ENCODE peak calls at places on chromosome 17, in nine cellular contexts. V is HCT116, G is HepG2, I is gastrocnemius medialis, P is right lobe of liver, O is A549, U is heart left ventricle, J is GM12878, S is body of pancreas. T is an unnamed sample.

GRCh38 chr17:71631483-71631882 is 489.3 kb upstream of the SOX9 start:
- ATAC-seq in P (no peak), S (no peak), V (peak; percentile 17), U (no peak), O (no peak), I (no peak), G (no peak), J (no peak), T (no peak)

GRCh38 chr17:27665549-27665948 is 34.6 kb downstream of the LGALS9 start:
- ATAC-seq in U (no peak), J (no peak), S (no peak), I (no peak), G (no peak), V (no peak), O (no peak), P (no peak), T (no peak)

GRCh38 chr17:74639704-74640142 is 16.2 kb upstream of the CD300E start:
- ATAC-seq in V (no peak), U (peak; percentile 28), S (no peak), P (peak; percentile 20), J (peak; percentile 58), I (no peak), O (no peak), G (no peak), T (no peak)

GRCh38 chr17:29216856-29217255 is 29.8 kb upstream of the CRYBA1 start:
- ATAC-seq in V (no peak), G (no peak), J (no peak), P (no peak), S (no peak), I (no peak), O (no peak), U (no peak), T (no peak)

GRCh38 chr17:37138726-37139125 is 190.0 kb downstream of the AATF start:
- ATAC-seq in U (no peak), J (no peak), V (no peak), G (no peak), S (no peak), I (peak; percentile 36), P (no peak), O (no peak), T (no peak)

GRCh38 chr17:49700956-49701355 is 6.8 kb downstream of the SLC35B1 start:
- ATAC-seq in J (no peak), G (no peak), P (no peak), O (no peak), V (no peak), U (no peak), S (no peak), I (no peak), T (no peak)

GRCh38 chr17:16418684-16419066 is 3.3 kb downstream of the TRPV2 start:
- ATAC-seq in U (no peak), P (no peak), V (peak; percentile 1), G (no peak), I (no peak), J (peak; percentile 2), S (no peak), O (peak; percentile 3), T (no peak)

GRCh38 chr17:82985973-82986372 is 93.4 kb upstream of the METRNL start:
- ATAC-seq in S (peak; percentile 74), O (no peak), V (no peak), U (no peak), J (peak; percentile 59), I (no peak), G (peak; percentile 41), P (peak; percentile 48), T (no peak)

GRCh38 chr17:33200587-33200986 is 92.5 kb downstream of the ASIC2 start:
- ATAC-seq in J (no peak), V (peak; percentile 55), O (peak; percentile 91), I (no peak), P (no peak), U (no peak), S (no peak), G (no peak), T (no peak)

GRCh38 chr17:9905902-9906301 is 831 bp upstream of the RCVRN start:
- ATAC-seq in U (peak; percentile 51), G (peak; percentile 42), J (peak; percentile 76), P (no peak), V (peak; percentile 90), S (no peak), I (no peak), O (peak; percentile 71), T (no peak)

GRCh38 chr17:69608808-69609494 is 194.5 kb downstream of the MAP2K6 start:
- ATAC-seq in G (no peak), V (no peak), P (no peak), J (no peak), I (peak; percentile 76), U (peak; percentile 65), S (peak; percentile 47), O (peak; percentile 86), T (peak; percentile 77)

GRCh38 chr17:47847341-47848197 is 3.4 kb downstream of the SP6 start:
- ATAC-seq in U (no peak), V (no peak), P (no peak), G (no peak), J (no peak), S (no peak), O (no peak), I (no peak), T (no peak)

GRCh38 chr17:56781944-56782737 is 51.6 kb downstream of the C17orf67 start:
- ATAC-seq in J (no peak), G (no peak), I (peak; percentile 65), U (no peak), V (no peak), O (no peak), S (no peak), P (no peak), T (no peak)

GRCh38 chr17:14552311-14552710 is 251.4 kb downstream of the HS3ST3B1 start:
- ATAC-seq in J (no peak), V (no peak), S (no peak), P (no peak), O (no peak), U (no peak), I (no peak), G (no peak), T (no peak)

GRCh38 chr17:8944748-8945147 is 20.8 kb downstream of the PIK3R5 start:
- ATAC-seq in P (peak; percentile 40), U (no peak), I (no peak), O (no peak), J (no peak), V (no peak), S (no peak), G (no peak), T (no peak)

GRCh38 chr17:44451016-44451415 is 52.2 kb downstream of the GPATCH8 start:
- ATAC-seq in S (no peak), V (no peak), U (no peak), J (no peak), P (no peak), O (no peak), I (no peak), G (no peak), T (no peak)

GRCh38 chr17:67376509-67376891 is 581 bp upstream of the PITPNC1 start:
- ATAC-seq in I (no peak), J (no peak), S (no peak), U (peak; percentile 3), V (no peak), P (no peak), O (peak; percentile 1), G (peak; percentile 6), T (peak; percentile 4)

GRCh38 chr17:67377727-67378443 is 804 bp downstream of the PITPNC1 start:
- ATAC-seq in P (peak; percentile 19), O (peak; percentile 60), S (peak; percentile 45), J (peak; percentile 35), V (peak; percentile 21), U (peak; percentile 40), I (peak; percentile 39), G (peak; percentile 68), T (peak; percentile 24)

GRCh38 chr17:67376892-67377726 is at the start of gene PITPNC1:
- ATAC-seq in G (peak; percentile 76), P (peak; percentile 81), V (peak; percentile 67), U (peak; percentile 81), S (peak; percentile 83), I (peak; percentile 18), O (peak; percentile 83), J (peak; percentile 84), T (peak; percentile 86)

GRCh38 chr17:67379251-67379630 is 2.2 kb downstream of the PITPNC1 start:
- ATAC-seq in O (no peak), G (no peak), U (no peak), J (no peak), P (no peak), I (no peak), V (no peak), S (no peak), T (no peak)

GRCh38 chr17:67378444-67379250 is 1.6 kb downstream of the PITPNC1 start:
- ATAC-seq in J (peak; percentile 56), I (peak; percentile 89), S (peak; percentile 55), G (peak; percentile 62), O (peak; percentile 62), U (peak; percentile 67), V (peak; percentile 51), P (peak; percentile 55), T (peak; percentile 66)
- TF ChIP-seq POLR2A in J (peak; percentile 79), I (peak; percentile 82), S (peak; percentile 87), G (no peak), O (no peak), U (no peak), V (no peak), P (peak; percentile 74), T (peak; percentile 46)

GRCh38 chr17:7222972-7223292 is 3.2 kb downstream of the ACADVL start:
- ATAC-seq in V (no peak), I (no peak), P (no peak), G (no peak), S (no peak), O (no peak), J (no peak), U (no peak), T (no peak)
- TF ChIP-seq POLR2A in V (no peak), I (no peak), P (peak; percentile 9), G (peak; percentile 46), S (no peak), O (peak; percentile 11), J (no peak), U (no peak), T (no peak)

DNA sequence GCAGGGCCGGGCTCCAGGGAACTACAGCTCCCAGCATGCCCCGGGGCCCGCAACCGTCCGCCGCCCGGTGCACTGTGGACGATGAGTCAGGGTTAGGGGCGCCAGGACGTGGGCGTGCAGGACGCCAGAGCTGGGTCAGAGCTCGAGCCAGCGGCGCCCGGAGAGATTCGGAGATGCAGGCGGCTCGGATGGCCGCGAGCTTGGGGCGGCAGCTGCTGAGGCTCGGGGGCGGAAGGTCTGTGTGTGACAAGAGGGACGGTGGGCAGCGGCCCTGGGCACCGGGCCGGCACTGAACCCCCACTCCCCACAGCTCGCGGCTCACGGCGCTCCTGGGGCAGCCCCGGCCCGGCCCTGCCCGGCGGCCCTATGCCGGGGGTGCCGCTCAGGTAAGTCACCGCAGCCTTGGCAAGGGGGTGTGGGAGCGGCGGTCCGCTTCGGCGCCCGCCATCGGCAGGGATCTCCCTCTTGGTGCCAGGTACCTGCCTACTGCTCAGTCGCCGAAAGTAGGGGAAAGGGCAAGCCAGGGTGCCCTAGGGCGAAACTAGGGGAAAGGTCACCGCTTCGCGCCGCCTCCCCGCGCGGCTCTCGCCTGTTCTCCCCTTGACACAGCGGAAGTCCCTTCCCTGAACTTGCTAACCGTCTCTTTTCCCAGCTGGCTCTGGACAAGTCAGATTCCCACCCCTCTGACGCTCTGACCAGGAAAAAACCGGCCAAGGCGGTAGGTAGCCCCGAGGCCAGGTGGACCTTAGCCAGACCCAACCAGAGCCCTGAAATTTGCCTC is at the start of the genes ACADVL and DLG4:
- ATAC-seq in V (peak; percentile 71), U (peak; percentile 84), O (peak; percentile 82), G (peak; percentile 85), J (peak; percentile 86), I (peak; percentile 77), P (peak; percentile 79), S (peak; percentile 82), T (peak; percentile 89)
- TF ChIP-seq POLR2A in V (peak; percentile 61), U (no peak), O (peak; percentile 88), G (peak; percentile 94), J (peak; percentile 88), I (peak; percentile 94), P (peak; percentile 98), S (peak; percentile 92), T (peak; percentile 75)

GRCh38 chr17:42183741-42184711 is 1.2 kb downstream of the HCRT start:
- ATAC-seq in I (peak; percentile 81), J (peak; percentile 79), V (peak; percentile 86), G (peak; percentile 78), U (peak; percentile 88), O (peak; percentile 72), P (peak; percentile 82), S (peak; percentile 88), T (peak; percentile 88)
- TF ChIP-seq POLR2A in I (peak; percentile 12), J (peak; percentile 73), V (no peak), G (peak; percentile 74), U (no peak), O (peak; percentile 28), P (peak; percentile 53), S (peak; percentile 60), T (peak; percentile 27)